ENCODE peak calls at places on chromosomes 12 and 14, in four cellular contexts. P is cardiac muscle cell; Y is CD8-positive, alpha-beta memory T cell; X is neural progenitor cell. M is an unnamed sample. For H3K36me3, the result is how much of the 10 kb centered on the place peaks cover.

GRCh38 chr12:18456344-18456743 is 195.0 kb downstream of the PIK3C2G start:
- DNase-seq in Y (no peak), P (no peak), X (no peak), M (no peak)

GRCh38 chr12:103840399-103840880 is 594 bp downstream of the NT5DC3 start:
- DNase-seq in X (no peak), Y (peak), P (no peak), M (peak)

GRCh38 chr12:95336387-95337067 is 118.9 kb downstream of the VEZT start:
- DNase-seq in Y (no peak), X (peak), P (peak), M (peak)

GRCh38 chr14:72781476-72782181 is 112.3 kb downstream of the DPF3 start:
- DNase-seq in P (no peak), Y (no peak), X (no peak), M (no peak)

GRCh38 chr12:33438890-33439586 is 581 bp downstream of the SYT10 start:
- DNase-seq in Y (no peak), X (peak), P (peak), M (no peak)

GRCh38 chr14:75274899-75275569 is 3.6 kb upstream of the FOS start:
- DNase-seq in P (no peak), X (no peak), Y (peak), M (peak)

GRCh38 chr14:67746927-67747326 is 45.2 kb downstream of the RDH12 start:
- DNase-seq in P (no peak), X (no peak), Y (no peak), M (no peak)

GRCh38 chr14:75700295-75700694 is 39.2 kb downstream of the TTLL5 start:
- DNase-seq in Y (no peak), X (no peak), P (peak), M (no peak)

GRCh38 chr14:67137744-67138371 is 51.4 kb upstream of the GARIN2 start:
- DNase-seq in P (no peak), X (no peak), Y (no peak), M (no peak)

GRCh38 chr12:11765817-11766794 is 116.6 kb downstream of the ETV6 start:
- DNase-seq in Y (no peak), P (no peak), X (no peak), M (no peak)

GRCh38 chr12:19234171-19234704 is 104.7 kb downstream of the PLEKHA5 start:
- DNase-seq in Y (no peak), P (peak), X (no peak), M (no peak)

DNA sequence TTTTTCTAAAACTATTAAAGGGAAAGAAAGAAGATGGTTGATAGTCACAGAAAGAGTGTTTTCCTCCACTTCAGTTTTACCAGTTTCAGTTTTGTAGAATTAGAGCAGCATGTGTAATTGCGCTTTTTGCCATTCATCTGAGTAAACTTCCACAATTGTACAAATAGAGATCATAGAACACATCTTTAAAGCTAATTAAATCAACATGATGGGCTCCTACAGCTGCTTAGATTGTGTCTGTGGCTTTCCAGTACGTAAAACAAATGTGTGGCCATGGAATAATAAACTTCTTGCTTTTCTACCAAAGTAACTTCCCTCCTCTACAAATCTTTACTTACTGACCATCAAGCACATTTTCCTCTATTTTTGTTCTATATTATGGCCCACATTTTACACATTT is 84.2 kb upstream of the LRIG3 start:
- DNase-seq in P (no peak), X (no peak), Y (no peak), M (no peak)
- H3K36me3 ChIP-seq in P (under half), X (under half), Y (under half), M (under half)

DNA sequence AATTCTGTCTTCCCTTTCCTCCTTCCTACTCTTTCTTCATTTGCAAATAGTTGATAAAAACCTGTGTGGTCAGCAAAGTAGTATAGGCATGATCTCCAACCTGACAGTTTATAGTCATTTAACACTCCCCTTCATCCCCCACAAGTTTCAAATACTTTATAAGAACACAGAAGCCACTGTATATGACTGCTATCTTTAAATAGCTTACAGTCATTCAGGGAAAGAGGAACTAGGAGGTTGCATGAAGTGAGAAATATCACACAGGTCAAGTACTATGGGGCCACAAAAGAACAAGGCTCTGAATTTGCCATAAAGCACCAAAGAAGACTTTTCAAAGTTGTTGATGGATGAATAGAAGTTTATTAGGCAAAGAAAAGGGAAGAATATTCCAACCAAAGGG is 431.3 kb downstream of the NPAS3 start:
- DNase-seq in Y (no peak), X (no peak), P (no peak), M (no peak)
- H3K27ac ChIP-seq in Y (no peak), X (no peak), P (no peak), M (no peak)

DNA sequence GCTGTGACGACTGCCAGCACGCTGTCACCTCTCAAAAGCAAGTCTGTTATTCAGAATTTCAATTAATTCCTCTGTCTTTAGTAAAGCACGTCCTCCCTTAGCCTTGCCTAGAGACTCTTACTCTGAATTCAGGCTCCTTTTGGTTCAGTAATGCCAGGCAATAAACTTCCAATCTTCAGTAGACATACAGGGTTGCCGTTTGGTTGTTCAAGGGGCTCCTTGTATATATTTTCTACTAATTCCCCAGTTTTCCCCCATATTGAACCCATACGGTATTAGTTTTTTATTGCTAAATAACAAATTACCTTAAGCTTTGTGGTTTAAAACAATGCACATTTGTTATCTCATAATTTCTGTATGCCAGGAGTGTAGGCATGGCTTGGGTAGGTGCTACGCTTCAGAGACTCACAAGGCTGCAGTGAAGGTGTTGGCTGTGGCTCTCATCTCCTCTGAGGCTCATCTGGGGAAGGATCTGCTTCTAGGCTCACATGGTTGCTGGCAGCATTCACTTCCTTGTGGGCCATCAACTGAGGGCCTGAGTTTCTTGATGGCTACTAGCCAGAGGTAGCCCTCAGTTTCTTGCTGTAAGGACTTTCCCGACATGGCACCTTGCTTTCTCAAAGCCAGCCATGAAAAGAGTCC is 7.3 kb upstream of the CLECL1 start:
- DNase-seq in P (no peak), X (no peak), Y (peak), M (no peak)
- H3K4me3 ChIP-seq in P (no peak), X (no peak), Y (peak), M (peak)

DNA sequence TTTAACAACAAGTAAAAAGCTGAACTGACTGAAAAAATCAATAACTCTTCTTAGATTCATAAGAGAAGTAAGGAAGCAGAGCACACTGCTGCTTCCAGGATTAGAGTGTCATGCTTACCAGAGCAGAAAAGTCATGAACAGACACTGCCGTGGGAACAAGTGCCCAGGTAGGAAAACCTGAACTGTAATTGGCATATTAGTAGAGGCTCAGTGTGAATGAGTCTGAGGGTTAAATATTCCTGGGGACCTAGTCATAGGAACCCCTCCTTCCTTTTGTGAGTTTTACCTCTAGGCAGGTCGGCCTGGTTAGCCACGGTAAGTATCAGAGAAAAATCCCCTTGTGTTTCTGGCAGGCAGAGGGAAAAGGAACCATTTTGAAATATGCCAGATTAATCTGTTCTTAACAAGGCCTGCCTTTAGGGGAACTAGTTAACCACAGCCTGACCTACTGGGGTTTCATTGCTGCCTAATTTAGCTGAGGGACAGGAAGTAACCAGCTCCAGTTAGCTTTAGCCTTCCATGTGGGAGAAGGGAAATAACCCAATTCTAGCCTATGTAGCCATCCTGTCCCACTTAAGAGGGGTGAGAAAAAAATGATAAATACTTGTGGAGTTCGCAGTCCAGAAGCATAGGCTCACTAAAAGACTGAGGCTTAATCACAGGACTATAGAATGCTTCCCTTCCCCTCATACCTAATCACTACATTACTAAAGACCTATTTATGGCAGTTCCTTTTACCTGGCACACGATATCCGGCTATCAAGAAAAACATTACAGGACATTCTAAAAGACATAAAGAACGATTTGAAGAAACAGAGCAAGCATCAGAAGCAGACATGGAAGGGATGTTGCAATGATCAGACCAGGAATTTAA is 22.6 kb downstream of the COX8C start:
- DNase-seq in Y (no peak), P (no peak), X (no peak), M (no peak)
- H3K36me3 ChIP-seq in Y (under half), P (under half), X (under half), M (under half)

GRCh38 chr12:68673788-68674187 is 13.0 kb upstream of the NUP107 start:
- DNase-seq in P (no peak), Y (no peak), X (no peak), M (no peak)
- H3K27ac ChIP-seq in P (no peak), Y (no peak), X (no peak), M (no peak)

DNA sequence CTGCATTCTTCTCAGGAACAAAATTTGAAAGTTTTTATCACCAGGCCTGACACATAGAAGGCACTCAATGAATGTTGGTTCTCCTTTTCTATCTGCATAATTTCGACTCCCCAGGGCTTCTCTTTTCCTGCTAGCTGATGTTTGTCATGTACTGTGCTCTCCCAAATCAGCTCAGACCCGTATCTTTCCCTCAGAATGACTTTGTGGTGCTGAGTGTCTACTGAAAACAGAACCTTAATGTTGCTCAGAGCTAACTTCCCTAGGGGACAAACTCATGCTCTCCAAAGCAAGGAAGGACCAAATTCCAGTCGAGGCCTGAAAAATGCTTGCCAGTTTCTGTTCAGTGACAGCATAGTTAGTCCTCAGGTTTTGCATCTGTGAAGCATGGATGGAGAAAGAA is 1.9 kb downstream of the ARHGDIB start:
- DNase-seq in X (no peak), P (no peak), Y (no peak), M (no peak)
- H3K4me3 ChIP-seq in X (no peak), P (no peak), Y (peak), M (peak)

DNA sequence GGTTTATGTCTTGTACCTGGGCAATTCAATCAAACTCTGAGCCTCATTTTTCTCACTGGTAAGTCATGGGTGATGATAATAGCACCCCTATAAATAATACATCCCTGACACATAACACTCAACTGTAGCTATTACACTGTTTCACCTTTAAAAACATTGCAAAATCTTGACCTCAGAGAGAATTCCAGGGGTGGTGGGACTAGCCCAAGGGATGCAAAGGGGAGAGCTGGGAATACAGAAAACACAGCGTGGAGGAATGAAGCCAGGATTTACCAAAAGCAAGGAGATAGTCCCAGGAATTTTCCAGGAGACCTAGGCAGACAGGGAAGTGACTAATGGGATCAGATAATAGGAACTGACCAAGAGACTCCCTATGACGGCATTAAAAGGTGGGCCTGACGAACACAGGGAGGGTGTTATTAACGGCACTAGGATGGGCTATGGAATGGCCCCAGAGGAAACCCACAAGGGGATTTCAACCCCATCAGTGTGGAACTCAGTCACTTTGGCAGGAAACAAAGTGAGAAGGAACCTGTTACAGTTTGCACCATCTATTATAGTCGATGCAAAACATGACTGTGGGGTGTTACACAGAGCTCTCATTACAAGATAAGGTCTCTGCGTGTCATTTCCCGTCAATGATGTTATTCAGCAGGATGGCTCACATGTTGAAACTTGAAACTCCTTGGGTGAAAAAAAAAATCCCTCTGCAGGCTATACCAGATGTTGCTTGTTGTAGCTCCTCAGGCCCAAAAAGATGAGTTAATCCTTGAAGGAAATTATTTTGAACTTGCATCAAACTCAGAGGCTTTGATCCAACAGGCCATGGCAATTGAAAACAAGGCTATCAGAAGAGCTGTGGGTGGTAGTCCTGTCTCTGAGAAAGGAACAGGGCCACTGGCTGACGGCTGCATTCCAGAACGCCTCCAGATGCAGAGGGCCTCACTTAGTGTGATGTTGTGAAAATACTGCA is 58.7 kb downstream of the DRAM1 start:
- DNase-seq in P (peak), Y (no peak), X (no peak), M (peak)
- H3K36me3 ChIP-seq in P (under half), Y (under half), X (under half), M (under half)

GRCh38 chr14:56855891-56856461 is 45.7 kb upstream of the OTX2 start:
- DNase-seq in P (peak), Y (no peak), X (peak), M (no peak)
- H3K27ac ChIP-seq in P (no peak), Y (no peak), X (peak), M (no peak)

GRCh38 chr12:108853426-108853825 is 4.0 kb downstream of the SSH1 start:
- DNase-seq in P (no peak), Y (no peak), X (no peak), M (no peak)
- H3K4me3 ChIP-seq in P (no peak), Y (no peak), X (no peak), M (peak)